ENCODE peak calls at places on chromosomes 2 and 18, in six cellular contexts. C is HuH-7.5; Y is nephron progenitor cell; W is stimulated activated effector memory CD8-positive, alpha-beta T cell treated with anti-CD3 and anti-CD28 coated beads, Interleukin-12 subunit alpha, Interleukin-12 subunit beta, amount 100 ng/mL, for 72 hours; T is GM13976; U is thoracic aorta. F is an unnamed sample.

GRCh38 chr2:176681584-176682115 is 412.4 kb downstream of the MTX2 start:
- DNase-seq in C (no peak), U (no peak), W (no peak), T (no peak), Y (no peak), F (no peak)

GRCh38 chr2:97769308-97769707 is 55.9 kb downstream of the ZAP70 start:
- DNase-seq in Y (no peak), U (no peak), T (no peak), W (no peak), C (no peak), F (no peak)

GRCh38 chr18:60624207-60624606 is 251.6 kb upstream of the MC4R start:
- DNase-seq in C (no peak), Y (no peak), W (no peak), U (no peak), T (no peak), F (no peak)

GRCh38 chr2:122764019-122764418 is 1008.6 kb downstream of the TSN start:
- DNase-seq in C (no peak), W (no peak), T (no peak), U (no peak), Y (no peak), F (no peak)

GRCh38 chr2:73987109-73987947 is 2.6 kb downstream of the TET3 start:
- DNase-seq in W (peak), T (peak), Y (no peak), U (no peak), C (no peak), F (no peak)

GRCh38 chr2:215084080-215084479 is 54.3 kb downstream of the ABCA12 start:
- DNase-seq in T (no peak), Y (no peak), U (no peak), W (no peak), C (no peak), F (no peak)

GRCh38 chr2:150467641-150467963 is 19.9 kb downstream of the RND3 start:
- DNase-seq in C (no peak), W (no peak), T (no peak), U (no peak), Y (no peak), F (no peak)

GRCh38 chr2:205947621-205948495 is 138.1 kb downstream of the INO80D start:
- DNase-seq in C (peak), W (peak), U (peak), T (peak), Y (peak), F (peak)

GRCh38 chr18:48347756-48348326 is 61.3 kb downstream of the ZBTB7C start:
- DNase-seq in Y (no peak), T (no peak), W (no peak), C (no peak), U (no peak), F (no peak)

GRCh38 chr2:119941981-119942513 is 70.8 kb upstream of the EPB41L5 start:
- DNase-seq in U (no peak), C (no peak), Y (no peak), W (no peak), T (no peak), F (no peak)

GRCh38 chr18:38256366-38256765 is 690.8 kb upstream of the CELF4 start:
- DNase-seq in W (no peak), U (no peak), T (no peak), C (no peak), Y (no peak), F (no peak)

GRCh38 chr2:112784199-112785189 is at the start of gene IL1A:
- DNase-seq in W (no peak), T (no peak), Y (no peak), U (no peak), C (no peak), F (peak)

GRCh38 chr2:137231616-137232015 is 466.3 kb downstream of the THSD7B start:
- DNase-seq in T (no peak), Y (no peak), W (no peak), C (no peak), U (no peak), F (no peak)

GRCh38 chr2:118148809-118149208 is 60.5 kb downstream of the INSIG2 start:
- DNase-seq in Y (no peak), C (no peak), W (no peak), T (no peak), U (no peak), F (no peak)

F was measured in NT2/D1.